ENCODE peak calls at places on chromosome 16, in six cellular contexts. One of them, this sample, is unnamed.

GRCh38 chr16:20385844-20386832 is 18.4 kb downstream of the PDILT start:
- DNase-seq in neural crest cell: peak; percentile 82
- DNase-seq in type B pancreatic cell: peak; percentile 77
- DNase-seq in CD8-positive, alpha-beta T cell: no peak
- DNase-seq in naive thymus-derived CD8-positive, alpha-beta T cell: peak; percentile 25
- DNase-seq in tibial artery: peak; percentile 28
- DNase-seq in this sample: peak; percentile 45

GRCh38 chr16:68286153-68287074 is 22.1 kb downstream of the SLC7A6 start:
- DNase-seq in tibial artery: no peak
- DNase-seq in naive thymus-derived CD8-positive, alpha-beta T cell: peak; percentile 61
- DNase-seq in neural crest cell: no peak
- DNase-seq in CD8-positive, alpha-beta T cell: peak; percentile 42
- DNase-seq in type B pancreatic cell: no peak
- DNase-seq in this sample: no peak

GRCh38 chr16:26263406-26263805 is 571.6 kb downstream of the HS3ST4 start:
- DNase-seq in type B pancreatic cell: no peak
- DNase-seq in CD8-positive, alpha-beta T cell: no peak
- DNase-seq in neural crest cell: no peak
- DNase-seq in naive thymus-derived CD8-positive, alpha-beta T cell: no peak
- DNase-seq in tibial artery: no peak
- DNase-seq in this sample: no peak

GRCh38 chr16:54432481-54433229 is 146.1 kb upstream of the IRX3 start:
- DNase-seq in naive thymus-derived CD8-positive, alpha-beta T cell: no peak
- DNase-seq in type B pancreatic cell: no peak
- DNase-seq in CD8-positive, alpha-beta T cell: no peak
- DNase-seq in tibial artery: no peak
- DNase-seq in neural crest cell: peak; percentile 39
- DNase-seq in this sample: no peak

GRCh38 chr16:80103463-80103862 is 437.3 kb upstream of the DYNLRB2 start:
- DNase-seq in tibial artery: no peak
- DNase-seq in neural crest cell: no peak
- DNase-seq in naive thymus-derived CD8-positive, alpha-beta T cell: no peak
- DNase-seq in CD8-positive, alpha-beta T cell: no peak
- DNase-seq in type B pancreatic cell: no peak
- DNase-seq in this sample: no peak

GRCh38 chr16:15576960-15577958 is 65.7 kb downstream of the MARF1 start:
- DNase-seq in CD8-positive, alpha-beta T cell: no peak
- DNase-seq in tibial artery: no peak
- DNase-seq in type B pancreatic cell: no peak
- DNase-seq in neural crest cell: no peak
- DNase-seq in naive thymus-derived CD8-positive, alpha-beta T cell: no peak
- DNase-seq in this sample: no peak

GRCh38 chr16:19005561-19006445 is 22.1 kb downstream of the TMC7 start:
- DNase-seq in CD8-positive, alpha-beta T cell: no peak
- DNase-seq in tibial artery: peak; percentile 23
- DNase-seq in type B pancreatic cell: no peak
- DNase-seq in naive thymus-derived CD8-positive, alpha-beta T cell: no peak
- DNase-seq in neural crest cell: peak; percentile 26
- DNase-seq in this sample: no peak

GRCh38 chr16:68368602-68368944 is 57.8 kb downstream of the PRMT7 start:
- DNase-seq in tibial artery: no peak
- DNase-seq in neural crest cell: no peak
- DNase-seq in type B pancreatic cell: no peak
- DNase-seq in CD8-positive, alpha-beta T cell: no peak
- DNase-seq in naive thymus-derived CD8-positive, alpha-beta T cell: no peak
- DNase-seq in this sample: no peak

GRCh38 chr16:2212362-2213324 is 2.0 kb upstream of the BRICD5 start:
- DNase-seq in naive thymus-derived CD8-positive, alpha-beta T cell: no peak
- DNase-seq in neural crest cell: no peak
- DNase-seq in CD8-positive, alpha-beta T cell: no peak
- DNase-seq in tibial artery: no peak
- DNase-seq in type B pancreatic cell: no peak
- DNase-seq in this sample: peak; percentile 10

GRCh38 chr16:79897444-79898146 is 297.1 kb upstream of the MAF start:
- DNase-seq in type B pancreatic cell: no peak
- DNase-seq in naive thymus-derived CD8-positive, alpha-beta T cell: no peak
- DNase-seq in neural crest cell: no peak
- DNase-seq in CD8-positive, alpha-beta T cell: no peak
- DNase-seq in tibial artery: no peak
- DNase-seq in this sample: no peak

GRCh38 chr16:21302454-21302853 is 24.4 kb upstream of the CRYM start:
- DNase-seq in naive thymus-derived CD8-positive, alpha-beta T cell: no peak
- DNase-seq in tibial artery: no peak
- DNase-seq in CD8-positive, alpha-beta T cell: no peak
- DNase-seq in type B pancreatic cell: no peak
- DNase-seq in neural crest cell: no peak
- DNase-seq in this sample: peak; percentile 20

GRCh38 chr16:57039148-57039812 is 49.9 kb downstream of the NLRC5 start:
- DNase-seq in naive thymus-derived CD8-positive, alpha-beta T cell: peak; percentile 58
- DNase-seq in neural crest cell: no peak
- DNase-seq in CD8-positive, alpha-beta T cell: peak; percentile 38
- DNase-seq in tibial artery: no peak
- DNase-seq in type B pancreatic cell: no peak
- DNase-seq in this sample: peak; percentile 87

GRCh38 chr16:78950768-78951167 is 649.8 kb downstream of the MAF start:
- DNase-seq in naive thymus-derived CD8-positive, alpha-beta T cell: no peak
- DNase-seq in tibial artery: no peak
- DNase-seq in type B pancreatic cell: no peak
- DNase-seq in neural crest cell: no peak
- DNase-seq in CD8-positive, alpha-beta T cell: no peak
- DNase-seq in this sample: no peak

GRCh38 chr16:16879567-16880251 is 500.8 kb downstream of the NPIPA7 start:
- DNase-seq in tibial artery: no peak
- DNase-seq in naive thymus-derived CD8-positive, alpha-beta T cell: no peak
- DNase-seq in type B pancreatic cell: no peak
- DNase-seq in neural crest cell: no peak
- DNase-seq in CD8-positive, alpha-beta T cell: no peak
- DNase-seq in this sample: no peak

GRCh38 chr16:67936124-67936875 is at the start of gene PSMB10:
- DNase-seq in naive thymus-derived CD8-positive, alpha-beta T cell: no peak
- DNase-seq in neural crest cell: no peak
- DNase-seq in tibial artery: peak; percentile 51
- DNase-seq in CD8-positive, alpha-beta T cell: peak; percentile 34
- DNase-seq in type B pancreatic cell: no peak
- DNase-seq in this sample: peak; percentile 86

GRCh38 chr16:77556203-77556602 is 121.4 kb upstream of the ADAMTS18 start:
- DNase-seq in neural crest cell: no peak
- DNase-seq in type B pancreatic cell: no peak
- DNase-seq in naive thymus-derived CD8-positive, alpha-beta T cell: no peak
- DNase-seq in tibial artery: no peak
- DNase-seq in CD8-positive, alpha-beta T cell: no peak
- DNase-seq in this sample: no peak

GRCh38 chr16:29007865-29008593 is 23.2 kb downstream of the LAT start:
- DNase-seq in neural crest cell: no peak
- DNase-seq in tibial artery: no peak
- DNase-seq in type B pancreatic cell: no peak
- DNase-seq in CD8-positive, alpha-beta T cell: peak; percentile 83
- DNase-seq in naive thymus-derived CD8-positive, alpha-beta T cell: no peak
- DNase-seq in this sample: peak; percentile 74

GRCh38 chr16:54926166-54926838 is 4.4 kb upstream of the IRX5 start:
- DNase-seq in naive thymus-derived CD8-positive, alpha-beta T cell: no peak
- DNase-seq in CD8-positive, alpha-beta T cell: no peak
- DNase-seq in type B pancreatic cell: no peak
- DNase-seq in tibial artery: no peak
- DNase-seq in neural crest cell: no peak
- DNase-seq in this sample: peak; percentile 78

GRCh38 chr16:69936751-69937211 is 14.4 kb upstream of the CLEC18A start:
- DNase-seq in tibial artery: no peak
- DNase-seq in naive thymus-derived CD8-positive, alpha-beta T cell: no peak
- DNase-seq in neural crest cell: no peak
- DNase-seq in CD8-positive, alpha-beta T cell: no peak
- DNase-seq in type B pancreatic cell: no peak
- DNase-seq in this sample: no peak

GRCh38 chr16:2686912-2687507 is 4.7 kb downstream of the KCTD5 start:
- DNase-seq in neural crest cell: no peak
- DNase-seq in naive thymus-derived CD8-positive, alpha-beta T cell: no peak
- DNase-seq in type B pancreatic cell: no peak
- DNase-seq in tibial artery: peak; percentile 59
- DNase-seq in CD8-positive, alpha-beta T cell: no peak
- DNase-seq in this sample: no peak

GRCh38 chr16:78932395-78932794 is 668.1 kb downstream of the MAF start:
- DNase-seq in neural crest cell: no peak
- DNase-seq in naive thymus-derived CD8-positive, alpha-beta T cell: no peak
- DNase-seq in CD8-positive, alpha-beta T cell: no peak
- DNase-seq in type B pancreatic cell: no peak
- DNase-seq in tibial artery: no peak
- DNase-seq in this sample: no peak

GRCh38 chr16:50025544-50025931 is 513 bp downstream of the CNEP1R1 start:
- DNase-seq in CD8-positive, alpha-beta T cell: peak; percentile 41
- DNase-seq in type B pancreatic cell: no peak
- DNase-seq in naive thymus-derived CD8-positive, alpha-beta T cell: no peak
- DNase-seq in tibial artery: no peak
- DNase-seq in neural crest cell: no peak
- DNase-seq in this sample: peak; percentile 31